ENCODE peak calls at places on chromosomes 6 and 20, in nine cellular contexts. N, U, S, G, Y, D, E, X and V are unnamed samples.

GRCh38 chr6:143174951-143175350 is 114.3 kb downstream of the AIG1 start:
- DNase-seq in D (no peak), S (no peak), N (no peak), Y (no peak), E (no peak), G (no peak), U (no peak), X (no peak), V (no peak)

GRCh38 chr6:126803769-126804168 is 314.7 kb upstream of the RSPO3 start:
- DNase-seq in X (no peak), U (no peak), S (no peak), D (no peak), G (no peak), Y (no peak), E (no peak), N (no peak), V (no peak)

GRCh38 chr6:1068068-1068467 is 243.8 kb upstream of the FOXQ1 start:
- DNase-seq in Y (no peak), X (no peak), U (no peak), E (no peak), S (no peak), N (no peak), D (no peak), G (no peak), V (no peak)

GRCh38 chr6:90284236-90284744 is 12.4 kb downstream of the BACH2 start:
- DNase-seq in G (no peak), X (peak; percentile 75), N (no peak), D (no peak), Y (no peak), S (no peak), U (peak; percentile 3), E (no peak), V (no peak)

GRCh38 chr6:1527098-1527497 is 82.6 kb upstream of the FOXC1 start:
- DNase-seq in E (peak; percentile 16), S (peak; percentile 47), D (peak; percentile 70), X (peak; percentile 44), N (peak; percentile 15), G (no peak), U (no peak), Y (peak; percentile 49), V (no peak)

GRCh38 chr6:56518995-56519767 is 123.5 kb downstream of the DST start:
- DNase-seq in G (no peak), N (no peak), S (no peak), U (no peak), D (no peak), X (no peak), Y (no peak), E (no peak), V (no peak)

GRCh38 chr6:107154131-107154906 is 39.0 kb upstream of the BEND3 start:
- DNase-seq in U (peak; percentile 49), E (peak; percentile 27), G (no peak), N (no peak), S (no peak), D (no peak), Y (no peak), X (no peak), V (no peak)

GRCh38 chr20:64261138-64261537 is 5.6 kb downstream of the PCMTD2 start:
- DNase-seq in U (no peak), G (no peak), D (no peak), N (no peak), S (no peak), X (peak; percentile 21), Y (no peak), E (no peak), V (no peak)